ENCODE peak calls at places on chromosomes 11 and 22, in five cellular contexts. One of them, this sample, is unnamed.

GRCh38 chr22:23230348-23231068 is 50.2 kb downstream of the BCR start:
- DNase-seq in M059J: no peak
- DNase-seq in NCI-H1105 treated with DMSO at 0.1 percent for 48 hours: no peak
- DNase-seq in CD8-positive, alpha-beta T cell: no peak
- DNase-seq in activated CD4-positive, CD25-positive, alpha-beta regulatory T cell treated with anti-CD3 and anti-CD28 coated beads, Interleukin-2, amount 50 U/mL, for 16 hours: no peak
- DNase-seq in this sample: no peak

GRCh38 chr22:45597460-45598192 is 74.0 kb upstream of the ATXN10 start:
- DNase-seq in NCI-H1105 treated with DMSO at 0.1 percent for 48 hours: no peak
- DNase-seq in activated CD4-positive, CD25-positive, alpha-beta regulatory T cell treated with anti-CD3 and anti-CD28 coated beads, Interleukin-2, amount 50 U/mL, for 16 hours: no peak
- DNase-seq in CD8-positive, alpha-beta T cell: no peak
- DNase-seq in M059J: no peak
- DNase-seq in this sample: no peak

GRCh38 chr11:96197801-96198465 is 145.1 kb downstream of the MAML2 start:
- DNase-seq in CD8-positive, alpha-beta T cell: no peak
- DNase-seq in M059J: no peak
- DNase-seq in activated CD4-positive, CD25-positive, alpha-beta regulatory T cell treated with anti-CD3 and anti-CD28 coated beads, Interleukin-2, amount 50 U/mL, for 16 hours: no peak
- DNase-seq in NCI-H1105 treated with DMSO at 0.1 percent for 48 hours: no peak
- DNase-seq in this sample: no peak

GRCh38 chr11:2587132-2587930 is 112.5 kb downstream of the KCNQ1OT1 start:
- DNase-seq in NCI-H1105 treated with DMSO at 0.1 percent for 48 hours: no peak
- DNase-seq in CD8-positive, alpha-beta T cell: no peak
- DNase-seq in activated CD4-positive, CD25-positive, alpha-beta regulatory T cell treated with anti-CD3 and anti-CD28 coated beads, Interleukin-2, amount 50 U/mL, for 16 hours: no peak
- DNase-seq in M059J: no peak
- DNase-seq in this sample: no peak

GRCh38 chr11:22371188-22371587 is 33.0 kb downstream of the SLC17A6 start:
- DNase-seq in activated CD4-positive, CD25-positive, alpha-beta regulatory T cell treated with anti-CD3 and anti-CD28 coated beads, Interleukin-2, amount 50 U/mL, for 16 hours: no peak
- DNase-seq in M059J: no peak
- DNase-seq in NCI-H1105 treated with DMSO at 0.1 percent for 48 hours: no peak
- DNase-seq in CD8-positive, alpha-beta T cell: no peak
- DNase-seq in this sample: no peak

GRCh38 chr11:86517557-86517956 is 142.9 kb downstream of the CCDC81 start:
- DNase-seq in CD8-positive, alpha-beta T cell: no peak
- DNase-seq in M059J: peak
- DNase-seq in NCI-H1105 treated with DMSO at 0.1 percent for 48 hours: no peak
- DNase-seq in activated CD4-positive, CD25-positive, alpha-beta regulatory T cell treated with anti-CD3 and anti-CD28 coated beads, Interleukin-2, amount 50 U/mL, for 16 hours: no peak
- DNase-seq in this sample: peak

GRCh38 chr11:48014917-48015316 is 34.6 kb downstream of the PTPRJ start:
- DNase-seq in M059J: no peak
- DNase-seq in CD8-positive, alpha-beta T cell: no peak
- DNase-seq in activated CD4-positive, CD25-positive, alpha-beta regulatory T cell treated with anti-CD3 and anti-CD28 coated beads, Interleukin-2, amount 50 U/mL, for 16 hours: no peak
- DNase-seq in NCI-H1105 treated with DMSO at 0.1 percent for 48 hours: no peak
- DNase-seq in this sample: no peak

GRCh38 chr11:126963115-126963514 is 37.5 kb downstream of the KIRREL3 start:
- DNase-seq in M059J: no peak
- DNase-seq in NCI-H1105 treated with DMSO at 0.1 percent for 48 hours: no peak
- DNase-seq in activated CD4-positive, CD25-positive, alpha-beta regulatory T cell treated with anti-CD3 and anti-CD28 coated beads, Interleukin-2, amount 50 U/mL, for 16 hours: no peak
- DNase-seq in CD8-positive, alpha-beta T cell: no peak
- DNase-seq in this sample: no peak

GRCh38 chr22:48594757-48595510 is 1232.7 kb downstream of the BRD1 start:
- DNase-seq in activated CD4-positive, CD25-positive, alpha-beta regulatory T cell treated with anti-CD3 and anti-CD28 coated beads, Interleukin-2, amount 50 U/mL, for 16 hours: no peak
- DNase-seq in NCI-H1105 treated with DMSO at 0.1 percent for 48 hours: no peak
- DNase-seq in CD8-positive, alpha-beta T cell: no peak
- DNase-seq in M059J: no peak
- DNase-seq in this sample: no peak

GRCh38 chr22:30596886-30597285 is 5.2 kb upstream of the PES1 start:
- DNase-seq in CD8-positive, alpha-beta T cell: no peak
- DNase-seq in activated CD4-positive, CD25-positive, alpha-beta regulatory T cell treated with anti-CD3 and anti-CD28 coated beads, Interleukin-2, amount 50 U/mL, for 16 hours: no peak
- DNase-seq in NCI-H1105 treated with DMSO at 0.1 percent for 48 hours: no peak
- DNase-seq in M059J: no peak
- DNase-seq in this sample: no peak

GRCh38 chr11:7667460-7667859 is 5.8 kb downstream of the CYB5R2 start:
- DNase-seq in activated CD4-positive, CD25-positive, alpha-beta regulatory T cell treated with anti-CD3 and anti-CD28 coated beads, Interleukin-2, amount 50 U/mL, for 16 hours: no peak
- DNase-seq in M059J: no peak
- DNase-seq in NCI-H1105 treated with DMSO at 0.1 percent for 48 hours: no peak
- DNase-seq in CD8-positive, alpha-beta T cell: no peak
- DNase-seq in this sample: no peak

GRCh38 chr22:17302616-17303015 is 66.6 kb upstream of the CECR2 start:
- DNase-seq in M059J: no peak
- DNase-seq in CD8-positive, alpha-beta T cell: no peak
- DNase-seq in activated CD4-positive, CD25-positive, alpha-beta regulatory T cell treated with anti-CD3 and anti-CD28 coated beads, Interleukin-2, amount 50 U/mL, for 16 hours: no peak
- DNase-seq in NCI-H1105 treated with DMSO at 0.1 percent for 48 hours: no peak
- DNase-seq in this sample: no peak

GRCh38 chr11:124327775-124328174 is 7.8 kb upstream of the OR8D2 start:
- DNase-seq in M059J: no peak
- DNase-seq in CD8-positive, alpha-beta T cell: no peak
- DNase-seq in activated CD4-positive, CD25-positive, alpha-beta regulatory T cell treated with anti-CD3 and anti-CD28 coated beads, Interleukin-2, amount 50 U/mL, for 16 hours: no peak
- DNase-seq in NCI-H1105 treated with DMSO at 0.1 percent for 48 hours: no peak
- DNase-seq in this sample: no peak

GRCh38 chr22:35133702-35134395 is 67.9 kb downstream of the ISX start:
- DNase-seq in CD8-positive, alpha-beta T cell: no peak
- DNase-seq in activated CD4-positive, CD25-positive, alpha-beta regulatory T cell treated with anti-CD3 and anti-CD28 coated beads, Interleukin-2, amount 50 U/mL, for 16 hours: no peak
- DNase-seq in M059J: no peak
- DNase-seq in NCI-H1105 treated with DMSO at 0.1 percent for 48 hours: no peak
- DNase-seq in this sample: no peak

GRCh38 chr22:37484115-37485005 is 1.8 kb downstream of the MFNG start:
- DNase-seq in CD8-positive, alpha-beta T cell: peak
- DNase-seq in M059J: no peak
- DNase-seq in NCI-H1105 treated with DMSO at 0.1 percent for 48 hours: no peak
- DNase-seq in activated CD4-positive, CD25-positive, alpha-beta regulatory T cell treated with anti-CD3 and anti-CD28 coated beads, Interleukin-2, amount 50 U/mL, for 16 hours: peak
- DNase-seq in this sample: no peak

GRCh38 chr11:115765803-115766239 is 261.6 kb upstream of the CADM1 start:
- DNase-seq in activated CD4-positive, CD25-positive, alpha-beta regulatory T cell treated with anti-CD3 and anti-CD28 coated beads, Interleukin-2, amount 50 U/mL, for 16 hours: no peak
- DNase-seq in NCI-H1105 treated with DMSO at 0.1 percent for 48 hours: no peak
- DNase-seq in M059J: peak
- DNase-seq in CD8-positive, alpha-beta T cell: no peak
- DNase-seq in this sample: peak

GRCh38 chr11:108975641-108976071 is 310.8 kb downstream of the DDX10 start:
- DNase-seq in CD8-positive, alpha-beta T cell: no peak
- DNase-seq in activated CD4-positive, CD25-positive, alpha-beta regulatory T cell treated with anti-CD3 and anti-CD28 coated beads, Interleukin-2, amount 50 U/mL, for 16 hours: no peak
- DNase-seq in NCI-H1105 treated with DMSO at 0.1 percent for 48 hours: peak
- DNase-seq in M059J: no peak
- DNase-seq in this sample: no peak

GRCh38 chr11:30775123-30775522 is 189.0 kb upstream of the MPPED2 start:
- DNase-seq in M059J: no peak
- DNase-seq in NCI-H1105 treated with DMSO at 0.1 percent for 48 hours: no peak
- DNase-seq in CD8-positive, alpha-beta T cell: no peak
- DNase-seq in activated CD4-positive, CD25-positive, alpha-beta regulatory T cell treated with anti-CD3 and anti-CD28 coated beads, Interleukin-2, amount 50 U/mL, for 16 hours: no peak
- DNase-seq in this sample: no peak